ENCODE peak calls at places on chromosomes 3 and 15, in eight cellular contexts. C, U, E, W, S, H, G and O are unnamed samples. For H3K4me1, the result is how much of the 10 kb centered on the place peaks cover.

GRCh38 chr3:143648708-143649107 is 199.6 kb downstream of the SLC9A9 start:
- DNase-seq in E (no peak), H (no peak), C (no peak), G (no peak), U (no peak), S (no peak), W (peak), O (no peak)

GRCh38 chr3:103991461-103992115 is 1375.1 kb upstream of the ALCAM start:
- DNase-seq in U (no peak), H (peak), S (no peak), G (no peak), W (peak), E (no peak), C (no peak), O (no peak)

GRCh38 chr3:194397757-194398312 is 1.2 kb downstream of the GP5 start:
- DNase-seq in H (peak), C (no peak), W (no peak), G (no peak), U (no peak), E (no peak), S (no peak), O (no peak)

GRCh38 chr15:92586383-92586910 is 69.1 kb downstream of the FAM174B start:
- DNase-seq in E (no peak), H (no peak), C (no peak), G (no peak), S (no peak), U (no peak), W (no peak), O (no peak)

GRCh38 chr3:46496745-46497555 is 826 bp upstream of the RTP3 start:
- DNase-seq in W (no peak), E (no peak), C (no peak), G (no peak), U (no peak), S (no peak), H (no peak), O (no peak)

GRCh38 chr15:63708141-63708772 is 111.1 kb downstream of the FBXL22 start:
- DNase-seq in W (no peak), U (no peak), E (no peak), H (peak), G (no peak), S (no peak), C (no peak), O (no peak)

GRCh38 chr15:74024687-74025086 is 30.2 kb downstream of the PML start:
- DNase-seq in S (no peak), C (no peak), W (no peak), H (no peak), G (no peak), U (no peak), E (no peak), O (no peak)

GRCh38 chr3:183513046-183513706 is 42.3 kb downstream of the KLHL6 start:
- DNase-seq in C (no peak), S (no peak), E (no peak), W (no peak), G (no peak), U (peak), H (no peak), O (no peak)

GRCh38 chr3:180282386-180282785 is 245.6 kb upstream of the PEX5L start:
- DNase-seq in U (no peak), H (no peak), S (no peak), C (no peak), E (no peak), G (peak), W (no peak), O (no peak)

GRCh38 chr15:63339006-63339766 is 42.5 kb downstream of the CA12 start:
- DNase-seq in U (no peak), S (no peak), C (no peak), H (peak), E (no peak), W (no peak), G (peak), O (no peak)

GRCh38 chr3:23183731-23184130 is 19.4 kb upstream of the UBE2E2 start:
- DNase-seq in C (no peak), W (peak), S (peak), H (peak), U (peak), E (no peak), G (peak), O (no peak)

GRCh38 chr3:158539414-158540014 is 31.5 kb upstream of the MLF1 start:
- DNase-seq in W (peak), G (peak), S (peak), H (peak), C (no peak), E (no peak), U (peak), O (no peak)

GRCh38 chr3:30657914-30658313 is 51.5 kb downstream of the TGFBR2 start:
- DNase-seq in W (no peak), S (no peak), C (no peak), U (no peak), G (no peak), E (no peak), H (peak), O (no peak)

GRCh38 chr3:42518800-42519567 is 16.5 kb downstream of the VIPR1 start:
- DNase-seq in W (no peak), S (no peak), U (no peak), H (no peak), G (no peak), C (no peak), E (no peak), O (no peak)

GRCh38 chr15:70318996-70319465 is 221.3 kb upstream of the TLE3 start:
- DNase-seq in H (peak), S (no peak), E (peak), C (no peak), U (no peak), G (peak), W (no peak), O (peak)

GRCh38 chr3:156787926-156788663 is 38.1 kb upstream of the LEKR1 start:
- DNase-seq in G (peak), C (no peak), W (peak), S (no peak), E (no peak), H (peak), U (no peak), O (peak)

GRCh38 chr3:100120022-100120421 is 5.7 kb upstream of the FILIP1L start:
- DNase-seq in H (no peak), S (no peak), E (no peak), W (no peak), U (no peak), C (no peak), G (no peak), O (no peak)

GRCh38 chr3:100124116-100124767 is 9.9 kb upstream of the FILIP1L start:
- DNase-seq in G (no peak), C (peak), H (no peak), U (no peak), E (no peak), W (no peak), S (peak), O (no peak)

GRCh38 chr3:100120693-100121092 is 6.4 kb upstream of the FILIP1L start:
- DNase-seq in G (no peak), C (no peak), U (no peak), H (no peak), W (no peak), E (no peak), S (no peak), O (no peak)

GRCh38 chr3:100125539-100125938 is 11.2 kb upstream of the FILIP1L start:
- DNase-seq in U (no peak), G (no peak), S (no peak), H (peak), E (no peak), W (no peak), C (no peak), O (no peak)

DNA sequence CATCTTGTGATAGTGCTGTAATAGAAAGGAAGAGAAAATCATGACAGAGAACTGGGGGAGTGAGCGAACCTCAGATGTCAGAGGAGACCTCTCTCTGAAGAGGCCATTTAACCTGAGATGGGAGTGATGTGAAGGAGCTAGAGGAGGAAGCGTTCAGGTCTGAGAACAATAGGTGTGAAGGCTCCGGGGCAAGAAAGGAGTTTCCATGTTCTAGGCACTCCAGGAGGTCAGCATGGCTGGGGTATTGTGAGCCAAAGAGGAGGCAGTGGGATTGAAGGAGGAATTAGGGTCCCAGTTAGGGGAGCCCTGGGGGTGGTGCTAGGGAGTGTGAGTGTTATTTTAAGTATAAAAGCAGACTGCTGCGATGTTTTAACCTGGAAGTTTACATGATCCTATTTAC is 8.8 kb upstream of the FILIP1L start:
- DNase-seq in E (no peak), S (no peak), U (no peak), G (no peak), H (no peak), C (no peak), W (no peak), O (no peak)
- H3K4me1 ChIP-seq in E (under half), S (under half), U (under half), G (under half), H (under half), C (half or more), W (under half), O (under half)

DNA sequence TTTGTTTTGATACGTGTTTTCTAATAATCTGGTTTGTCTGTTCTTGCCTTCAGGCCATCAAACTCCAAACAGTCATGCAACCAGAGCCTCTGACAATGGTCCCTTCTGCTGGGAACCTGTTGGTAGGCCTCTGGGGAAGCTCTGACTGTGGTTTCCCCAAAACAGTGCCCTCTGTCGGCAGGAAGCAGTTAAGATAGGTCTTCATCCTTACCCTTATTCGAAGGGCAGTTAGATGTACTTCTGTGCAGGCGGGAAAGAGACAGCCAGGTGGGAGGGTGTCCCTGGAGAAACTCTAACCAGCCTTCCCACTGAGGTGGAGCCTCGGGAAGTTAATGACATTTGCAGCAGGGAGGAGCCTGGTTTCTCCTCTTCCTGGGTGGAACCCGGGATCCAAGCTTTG is 81.6 kb upstream of the CHMP2B start:
- DNase-seq in U (no peak), G (peak), C (no peak), W (peak), E (no peak), S (no peak), H (no peak), O (peak)
- TF ChIP-seq CTCF in U (no peak), G (no peak), C (no peak), W (no peak), E (no peak), S (no peak), H (peak), O (peak)

GRCh38 chr3:36901588-36901987 is 43.3 kb downstream of the TRANK1 start:
- DNase-seq in U (no peak), E (no peak), S (no peak), H (no peak), C (no peak), G (no peak), W (no peak), O (no peak)
- H3K27ac ChIP-seq in U (no peak), E (no peak), S (no peak), H (no peak), C (no peak), G (no peak), W (no peak), O (no peak)

DNA sequence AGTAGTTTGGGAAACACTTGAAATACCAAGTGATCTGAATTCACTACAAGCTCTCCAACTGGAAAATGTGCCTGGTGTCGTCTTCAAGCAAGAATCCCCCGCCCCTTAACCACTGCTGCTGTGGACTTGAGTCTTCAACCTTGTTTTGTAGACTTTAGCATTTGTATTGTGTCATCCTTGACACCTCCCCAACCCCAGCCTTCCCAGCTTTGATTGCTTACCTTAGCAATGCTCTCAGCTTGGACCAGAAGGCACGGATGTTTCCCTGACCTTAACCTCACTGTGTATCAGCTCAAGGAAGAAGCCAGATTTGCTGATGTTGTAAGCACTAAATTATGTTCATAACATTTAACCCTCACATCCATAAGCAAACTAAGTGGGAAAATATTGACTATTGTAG is 146.4 kb downstream of the IGF1R start:
- DNase-seq in C (no peak), U (no peak), W (peak), G (no peak), S (no peak), E (no peak), H (no peak), O (no peak)
- H3K4me1 ChIP-seq in C (half or more), U (half or more), W (half or more), G (under half), S (half or more), E (under half), H (under half), O (under half)

GRCh38 chr3:195823998-195824397 is 12.3 kb upstream of the MUC4 start:
- DNase-seq in U (no peak), W (no peak), C (no peak), G (peak), E (no peak), S (no peak), H (peak), O (peak)
- TF ChIP-seq CTCF in U (no peak), W (no peak), C (no peak), G (no peak), E (no peak), S (no peak), H (no peak), O (no peak)